ENCODE peak calls at places on chromosomes 2 and 18, in eight cellular contexts. U is right lobe of liver, W is HFF-Myc, G is cardiac muscle cell, H is dorsolateral prefrontal cortex, T is nephron progenitor cell, O is ascending aorta, J is brain microvascular endothelial cell. K is an unnamed sample.

GRCh38 chr2:190512539-190513095 is 21.9 kb downstream of the NEMP2 start:
- DNase-seq in J (no peak), W (no peak), U (no peak), T (no peak), G (no peak), H (no peak), O (no peak), K (no peak)

GRCh38 chr2:121071058-121071504 is 213.9 kb downstream of the TFCP2L1 start:
- DNase-seq in O (no peak), G (peak), J (peak), U (no peak), T (peak), W (no peak), H (peak), K (no peak)

GRCh38 chr2:17579605-17580318 is 39.3 kb downstream of the VSNL1 start:
- DNase-seq in U (no peak), W (no peak), O (no peak), J (no peak), T (no peak), G (no peak), H (no peak), K (no peak)

GRCh38 chr18:45802814-45803492 is 22.5 kb upstream of the SIGLEC15 start:
- DNase-seq in H (no peak), U (no peak), W (peak), O (no peak), T (no peak), G (peak), J (peak), K (no peak)

GRCh38 chr2:237353207-237353606 is 60.8 kb downstream of the COL6A3 start:
- DNase-seq in U (no peak), T (peak), G (no peak), J (no peak), H (no peak), O (no peak), W (no peak), K (no peak)

GRCh38 chr2:74488643-74489481 is 6.0 kb downstream of the TTC31 start:
- DNase-seq in T (no peak), J (no peak), W (no peak), G (no peak), U (peak), O (no peak), H (no peak), K (no peak)

GRCh38 chr2:8588831-8589191 is 93.0 kb upstream of the ID2 start:
- DNase-seq in W (no peak), H (no peak), J (no peak), T (no peak), G (no peak), U (no peak), O (no peak), K (peak)

GRCh38 chr2:124323321-124323720 is 298.2 kb downstream of the CNTNAP5 start:
- DNase-seq in J (no peak), T (no peak), O (no peak), U (no peak), W (no peak), G (peak), H (no peak), K (no peak)

GRCh38 chr2:230827774-230828271 is 36.9 kb upstream of the ITM2C start:
- DNase-seq in G (no peak), U (no peak), H (no peak), J (no peak), T (no peak), W (no peak), O (no peak), K (no peak)

GRCh38 chr18:12606592-12607315 is 51.2 kb downstream of the SPIRE1 start:
- DNase-seq in U (no peak), G (peak), H (no peak), J (no peak), O (no peak), T (no peak), W (no peak), K (no peak)

GRCh38 chr2:162166745-162167144 is 14.7 kb upstream of the GCG start:
- DNase-seq in H (no peak), T (no peak), U (no peak), W (no peak), G (no peak), O (no peak), J (no peak), K (no peak)

GRCh38 chr2:84526562-84526961 is 10.3 kb downstream of the DNAH6 start:
- DNase-seq in G (peak), H (no peak), J (no peak), U (no peak), T (no peak), W (no peak), O (no peak), K (no peak)

GRCh38 chr2:166494140-166494544 is at the start of gene SCN7A:
- DNase-seq in T (peak), W (peak), U (peak), O (no peak), H (peak), G (peak), J (peak), K (peak)

GRCh38 chr2:196422361-196422760 is 217.2 kb upstream of the CCDC150 start:
- DNase-seq in W (no peak), T (no peak), J (no peak), G (no peak), U (no peak), H (no peak), O (no peak), K (no peak)

GRCh38 chr18:73895701-73896100 is 251.9 kb downstream of the FBXO15 start:
- DNase-seq in T (no peak), J (no peak), H (no peak), W (no peak), U (no peak), G (no peak), O (no peak), K (no peak)

GRCh38 chr2:228938629-228939028 is 332.5 kb downstream of the PID1 start:
- DNase-seq in T (no peak), O (no peak), U (no peak), H (no peak), W (peak), G (peak), J (no peak), K (no peak)

GRCh38 chr2:25161055-25161781 is 7.2 kb downstream of the POMC start:
- DNase-seq in U (peak), G (peak), J (no peak), O (no peak), W (no peak), T (no peak), H (no peak), K (peak)

GRCh38 chr18:44325903-44326650 is 354.6 kb upstream of the SETBP1 start:
- DNase-seq in G (peak), H (no peak), T (peak), J (peak), U (no peak), O (no peak), W (peak), K (no peak)

DNA sequence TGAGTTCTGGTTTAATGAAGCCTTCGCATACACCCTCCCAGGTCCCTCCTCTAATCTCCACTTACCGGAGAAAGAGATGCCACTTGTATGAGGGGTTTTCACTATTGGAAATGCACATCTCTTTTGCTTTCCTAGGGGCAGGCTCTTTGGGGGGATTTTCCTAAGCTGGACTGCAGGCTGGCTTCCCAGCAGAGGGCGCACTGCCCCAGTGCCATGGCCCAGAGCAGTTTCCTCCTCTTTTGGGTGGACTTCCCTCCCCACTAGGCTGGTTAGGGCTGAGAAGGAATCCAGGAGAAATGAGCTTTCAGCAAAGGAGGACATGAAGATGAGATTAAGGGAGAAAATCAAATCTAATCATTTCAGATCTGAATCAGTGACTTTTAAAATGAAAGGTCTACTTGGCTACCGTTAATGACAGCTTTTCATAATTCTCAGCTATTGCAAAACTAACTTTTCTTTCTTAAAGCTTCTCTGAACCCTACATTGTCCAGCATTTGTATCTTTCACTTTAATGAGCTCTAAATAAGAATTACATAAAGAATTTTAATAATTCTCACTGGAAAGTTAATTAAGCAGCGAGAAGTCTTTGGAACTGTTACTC is 784.1 kb upstream of the FANCL start:
- DNase-seq in T (peak), H (peak), J (peak), W (peak), O (no peak), G (peak), U (no peak), K (no peak)
- TF ChIP-seq CTCF in T (peak), H (peak), J (peak), W (peak), O (no peak), G (peak), U (peak), K (peak)

GRCh38 chr2:219029829-219030165 is 11.5 kb downstream of the CFAP65 start:
- DNase-seq in J (peak), W (peak), G (peak), H (peak), O (no peak), U (peak), T (peak), K (no peak)
- TF ChIP-seq CTCF in J (peak), W (peak), G (peak), H (peak), O (peak), U (peak), T (peak), K (peak)

DNA sequence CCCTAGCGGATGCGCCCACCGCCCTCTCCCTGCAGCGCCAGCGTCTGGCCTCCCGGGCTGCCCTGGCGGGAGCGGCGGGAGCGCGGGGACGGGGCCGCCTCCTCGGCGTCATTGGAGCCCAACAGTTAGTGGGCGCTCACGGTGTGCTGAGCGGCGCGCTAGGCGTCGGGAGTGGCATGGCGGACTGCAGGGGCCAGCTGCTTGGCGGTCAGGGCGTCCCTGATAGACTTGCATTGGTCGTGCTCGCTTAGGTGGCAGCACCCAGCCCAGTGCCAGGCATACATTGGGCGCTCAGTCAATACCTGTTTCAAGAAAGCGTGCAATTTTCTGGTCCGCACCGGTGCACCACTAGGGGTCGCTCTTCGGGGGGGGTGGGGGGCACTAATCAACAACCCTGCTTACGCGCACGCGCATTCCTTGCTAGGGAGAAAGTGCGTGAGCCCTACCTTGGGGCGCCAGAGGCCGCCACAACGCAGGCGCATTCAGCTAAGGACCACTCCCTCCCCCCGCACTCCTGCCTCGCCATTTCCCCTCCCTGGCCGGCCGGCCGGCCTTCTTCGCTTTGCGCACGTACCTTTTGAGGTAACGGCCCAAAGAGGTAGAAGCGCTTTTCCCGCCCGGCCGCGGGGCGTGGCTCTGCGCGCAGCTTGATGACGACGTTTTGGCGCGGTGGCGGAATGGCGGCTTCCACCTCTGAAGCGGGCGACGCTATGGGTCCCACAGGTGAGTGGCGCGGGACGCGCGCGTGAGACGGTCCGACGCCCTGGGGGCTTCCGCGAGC is 411 bp upstream of the MZT2A start:
- DNase-seq in G (peak), H (peak), U (peak), O (peak), W (peak), T (peak), J (peak), K (no peak)
- TF ChIP-seq CTCF in G (peak), H (peak), U (peak), O (peak), W (peak), T (peak), J (peak), K (peak)

DNA sequence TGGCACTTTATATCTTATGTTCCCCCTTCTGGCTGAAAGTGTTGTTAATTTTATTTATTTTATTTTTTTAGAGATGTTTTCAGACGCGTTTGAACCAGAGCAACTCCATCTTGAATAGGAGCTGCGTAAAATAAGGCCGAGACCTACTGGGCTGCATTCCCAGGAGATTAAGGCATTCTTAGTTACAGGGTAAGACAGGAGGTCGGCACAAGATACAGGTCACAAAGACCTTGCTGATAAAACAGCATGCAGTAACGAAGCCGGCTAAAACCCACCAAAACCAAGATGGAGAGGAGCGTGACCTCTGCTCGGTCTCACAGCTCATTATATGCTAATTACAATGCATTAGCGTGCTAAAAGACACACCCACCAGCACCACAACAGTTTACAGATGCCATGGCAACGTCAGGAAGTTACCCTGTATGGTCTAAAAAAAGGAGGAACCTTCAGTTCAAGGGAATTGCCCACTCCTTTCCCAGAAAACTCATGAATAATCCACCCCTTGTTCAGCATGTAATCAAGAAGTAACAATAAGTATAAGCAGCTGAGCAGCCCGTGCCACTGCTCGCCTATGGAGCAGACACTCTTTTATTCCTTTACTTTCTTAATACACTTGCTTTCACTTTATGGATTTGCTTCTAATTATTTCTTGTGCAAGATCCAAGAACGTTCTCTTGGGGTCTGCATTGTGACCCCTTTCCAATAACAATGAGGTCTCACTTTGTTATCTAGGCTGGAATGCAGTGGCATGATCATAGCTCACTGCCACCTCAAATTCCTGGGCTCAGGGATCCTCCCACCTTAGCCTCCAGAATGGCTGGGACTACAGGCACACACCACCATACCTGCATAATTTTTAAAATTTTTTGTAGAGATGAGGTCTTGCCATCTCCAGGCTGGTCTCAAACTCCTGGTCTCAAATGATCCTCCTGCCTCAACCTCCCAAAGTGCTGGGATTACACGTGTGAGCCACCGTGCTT is 55.9 kb downstream of the CACNB4 start:
- DNase-seq in J (no peak), W (no peak), H (no peak), O (no peak), T (no peak), G (no peak), U (no peak), K (no peak)
- TF ChIP-seq CTCF in J (no peak), W (no peak), H (no peak), O (no peak), T (no peak), G (no peak), U (no peak), K (no peak)

K was measured in chondrocyte.